ENCODE peak calls at places on chromosome 16, in five cellular contexts. Y is K562, S is tibial artery, J is thoracic aorta, D is heart left ventricle. G is an unnamed sample.

GRCh38 chr16:82451449-82451848 is 175.3 kb upstream of the CDH13 start:
- DNase-seq in Y (no peak), S (no peak), J (no peak), D (no peak), G (no peak)

GRCh38 chr16:54722210-54722676 is 208.4 kb upstream of the IRX5 start:
- DNase-seq in Y (no peak), S (no peak), J (no peak), D (no peak), G (no peak)

GRCh38 chr16:9258423-9259051 is 167.1 kb downstream of the HAPSTR1 start:
- DNase-seq in Y (peak), S (no peak), J (no peak), D (peak), G (no peak)

GRCh38 chr16:19143241-19143640 is 24.8 kb upstream of the SYT17 start:
- DNase-seq in Y (no peak), S (no peak), J (no peak), D (no peak), G (no peak)

GRCh38 chr16:27973678-27974077 is 89.8 kb downstream of the GSG1L start:
- DNase-seq in Y (no peak), S (no peak), J (no peak), D (no peak), G (no peak)

GRCh38 chr16:64417711-64418227 is 704.1 kb downstream of the CDH11 start:
- DNase-seq in Y (no peak), S (no peak), J (no peak), D (no peak), G (no peak)

GRCh38 chr16:4852221-4852872 is 5.1 kb downstream of the UBN1 start:
- DNase-seq in Y (peak), S (no peak), J (no peak), D (no peak), G (no peak)

GRCh38 chr16:72939247-72939646 is 108.7 kb downstream of the ZFHX3 start:
- DNase-seq in Y (no peak), S (peak), J (no peak), D (peak), G (no peak)

GRCh38 chr16:75928295-75928694 is 202.0 kb upstream of the CPHXL start:
- DNase-seq in Y (no peak), S (no peak), J (no peak), D (no peak), G (no peak)

GRCh38 chr16:64450170-64450569 is 671.7 kb downstream of the CDH11 start:
- DNase-seq in Y (no peak), S (no peak), J (no peak), D (no peak), G (no peak)

GRCh38 chr16:83899978-83900377 is 1.1 kb downstream of the MLYCD start:
- DNase-seq in Y (no peak), S (no peak), J (no peak), D (no peak), G (no peak)

DNA sequence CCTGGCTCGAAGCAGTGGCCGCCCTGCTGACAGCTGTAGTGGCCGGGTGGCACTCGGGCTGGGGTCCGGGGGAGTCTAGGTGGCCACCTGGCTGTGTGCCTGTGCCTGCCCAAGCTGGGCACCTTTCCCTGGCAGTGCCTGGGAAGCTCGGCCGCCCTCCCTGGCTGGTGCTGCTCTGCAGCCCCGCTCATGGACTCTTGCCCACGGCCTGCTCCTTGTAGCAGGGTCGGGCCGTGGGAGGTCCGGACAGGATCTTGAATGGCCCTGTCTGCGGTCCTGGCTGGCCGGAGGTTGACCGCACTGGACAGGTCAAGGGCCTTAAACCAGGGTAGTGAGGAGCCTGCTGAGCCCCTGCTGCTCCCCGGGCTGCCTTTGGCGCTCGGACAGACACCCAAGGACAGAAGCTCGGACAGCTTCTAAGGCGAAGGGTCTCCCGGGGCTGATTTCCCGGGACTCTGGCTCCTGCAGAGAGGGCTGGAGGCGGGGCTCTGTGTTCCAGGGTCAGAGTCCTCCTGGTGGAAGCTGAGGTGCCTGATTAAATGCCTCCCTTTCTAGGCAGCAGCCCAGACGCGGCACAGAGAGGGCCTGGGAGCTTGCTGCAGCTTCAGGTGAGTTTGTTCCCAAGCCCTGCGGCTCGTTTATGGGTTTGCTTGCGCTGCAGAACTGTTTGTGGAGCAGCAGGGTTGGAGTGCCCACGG is 6.0 kb downstream of the CAPN15 start:
- DNase-seq in Y (no peak), S (no peak), J (no peak), D (no peak), G (no peak)
- TF ChIP-seq CTCF in Y (no peak), S (no peak), J (no peak), D (no peak), G (no peak)

DNA sequence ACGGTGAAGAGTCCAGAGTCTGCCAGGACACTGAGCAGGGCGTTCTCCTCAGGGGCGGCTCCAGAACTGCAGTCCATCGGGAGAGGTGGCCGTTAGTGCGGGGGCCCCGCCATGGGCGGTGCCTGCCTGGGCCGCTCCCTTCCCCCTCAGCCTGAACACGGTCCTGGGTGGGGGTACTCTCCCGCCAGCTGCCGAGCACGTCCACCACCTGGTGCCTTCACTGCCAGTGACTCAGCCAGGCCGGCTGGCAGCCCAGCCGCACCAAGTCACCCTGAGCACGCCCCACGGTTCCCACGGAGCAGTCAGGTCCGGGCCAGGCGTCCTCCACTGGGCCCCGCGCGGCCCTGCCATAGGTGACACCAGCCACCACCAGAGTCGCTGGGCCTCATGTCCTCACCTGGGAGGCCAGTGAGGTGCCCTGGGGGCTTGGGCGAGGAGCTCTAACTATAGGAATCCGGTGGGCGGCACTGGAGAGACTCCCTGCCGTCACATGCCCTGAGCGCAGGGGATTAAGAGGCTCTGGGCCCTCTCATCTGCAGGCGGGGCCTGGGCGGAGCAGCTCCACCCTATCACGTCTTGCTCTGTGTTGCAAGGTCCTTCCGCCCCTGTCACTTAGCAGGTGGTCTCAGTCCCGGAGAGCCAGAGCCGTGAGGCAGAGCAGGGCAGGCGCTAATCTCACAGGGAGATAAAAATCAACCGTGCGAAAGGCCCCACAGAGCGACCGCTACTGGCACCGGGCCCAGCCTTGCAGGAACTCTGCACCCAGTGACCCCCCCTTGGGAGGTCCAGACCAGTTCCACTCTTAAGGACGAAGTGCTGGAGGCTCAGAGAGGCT is 14.3 kb downstream of the PIEZO1 start:
- DNase-seq in Y (peak), S (no peak), J (no peak), D (peak), G (no peak)
- TF ChIP-seq CTCF in Y (peak), S (no peak), J (no peak), D (no peak), G (no peak)

GRCh38 chr16:87129771-87130170 is 187.4 kb downstream of the C16orf95 start:
- DNase-seq in Y (no peak), S (no peak), J (no peak), D (no peak), G (no peak)

GRCh38 chr16:87126403-87127025 is 190.7 kb downstream of the C16orf95 start:
- DNase-seq in Y (no peak), S (no peak), J (no peak), D (no peak), G (no peak)

GRCh38 chr16:87127766-87128147 is 189.4 kb downstream of the C16orf95 start:
- DNase-seq in Y (no peak), S (no peak), J (no peak), D (no peak), G (no peak)

GRCh38 chr16:87125206-87126155 is 191.7 kb downstream of the C16orf95 start:
- DNase-seq in Y (no peak), S (no peak), J (no peak), D (peak), G (no peak)

GRCh38 chr16:87127061-87127765 is 190.0 kb downstream of the C16orf95 start:
- DNase-seq in Y (no peak), S (no peak), J (no peak), D (peak), G (no peak)
- TF ChIP-seq CTCF in Y (no peak), S (no peak), J (peak), D (no peak), G (no peak)

GRCh38 chr16:2007081-2007836 is 2.4 kb downstream of the ZNF598 start:
- DNase-seq in Y (no peak), S (no peak), J (no peak), D (no peak), G (no peak)

GRCh38 chr16:2004795-2005517 is 4.7 kb downstream of the ZNF598 start:
- DNase-seq in Y (no peak), S (no peak), J (no peak), D (no peak), G (no peak)

GRCh38 chr16:2003827-2004641 is 5.6 kb downstream of the ZNF598 start:
- DNase-seq in Y (peak), S (peak), J (no peak), D (peak), G (peak)

GRCh38 chr16:2006317-2006716 is 3.3 kb downstream of the ZNF598 start:
- DNase-seq in Y (no peak), S (no peak), J (no peak), D (no peak), G (no peak)

GRCh38 chr16:2005646-2006045 is 4.0 kb downstream of the ZNF598 start:
- DNase-seq in Y (no peak), S (no peak), J (no peak), D (no peak), G (no peak)
- TF ChIP-seq CTCF in Y (no peak), S (no peak), J (no peak), D (no peak), G (no peak)

GRCh38 chr16:56874800-56875199 is 9.8 kb downstream of the SLC12A3 start:
- DNase-seq in Y (no peak), S (no peak), J (no peak), D (no peak), G (no peak)

GRCh38 chr16:56878455-56878854 is 13.4 kb downstream of the SLC12A3 start:
- DNase-seq in Y (no peak), S (no peak), J (no peak), D (no peak), G (no peak)

GRCh38 chr16:56872863-56873391 is 7.9 kb downstream of the SLC12A3 start:
- DNase-seq in Y (no peak), S (no peak), J (no peak), D (no peak), G (no peak)

GRCh38 chr16:56877783-56878182 is 12.8 kb downstream of the SLC12A3 start:
- DNase-seq in Y (no peak), S (no peak), J (no peak), D (no peak), G (no peak)

GRCh38 chr16:56876048-56876447 is 11.0 kb downstream of the SLC12A3 start:
- DNase-seq in Y (no peak), S (no peak), J (no peak), D (no peak), G (no peak)
- TF ChIP-seq CTCF in Y (no peak), S (no peak), J (no peak), D (no peak), G (no peak)

DNA sequence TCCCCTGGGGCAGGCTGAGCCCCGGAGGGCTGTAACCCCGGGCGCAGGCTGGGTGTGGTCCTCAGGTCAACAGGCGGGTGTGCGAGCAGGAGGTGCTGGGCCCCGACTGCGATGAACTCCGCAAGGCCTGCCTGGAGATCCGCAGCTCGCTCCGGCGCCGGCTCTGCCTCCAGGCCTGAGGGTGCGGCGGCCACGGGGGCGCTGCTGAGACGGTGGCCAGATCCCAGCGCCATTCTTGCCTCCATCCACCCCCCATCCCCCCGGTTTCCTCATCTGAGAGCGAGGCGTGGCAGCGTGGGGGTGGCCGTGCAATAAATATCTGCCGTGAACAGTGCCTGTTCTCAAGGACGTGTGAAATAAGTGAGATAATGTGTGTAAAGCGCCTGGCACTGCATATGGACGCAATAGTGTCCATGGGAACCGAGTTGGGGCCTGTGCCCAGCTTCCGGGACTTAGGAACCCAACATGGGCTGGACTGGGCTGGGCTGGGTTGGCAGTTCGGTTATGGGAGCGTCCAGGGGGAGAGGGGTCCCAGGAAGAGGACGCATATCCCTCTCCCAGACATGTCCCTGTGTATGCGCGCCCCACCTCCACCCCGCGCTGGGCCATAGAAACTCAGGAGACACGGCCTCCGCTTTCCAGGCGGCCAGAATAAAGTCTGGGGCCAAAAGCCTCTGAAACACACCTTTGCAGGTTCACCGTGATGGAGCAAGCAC is 15.0 kb downstream of the ZNF213 start:
- DNase-seq in Y (peak), S (peak), J (no peak), D (peak), G (peak)
- TF ChIP-seq CTCF in Y (peak), S (no peak), J (peak), D (no peak), G (no peak)

G was measured in mesothelial cell of epicardium.